ENCODE peak calls at places on chromosomes 5 and 9, in seven cellular contexts. Q, I, Z, O, H, M and T are unnamed samples.

GRCh38 chr5:175867587-175868347 is 3.6 kb upstream of the CPLX2 start:
- DNase-seq in Q (peak), O (no peak), Z (peak), H (peak), I (no peak), M (peak), T (peak)

GRCh38 chr9:110316255-110316921 is 21.3 kb downstream of the TXNDC8 start:
- DNase-seq in Z (no peak), Q (no peak), I (no peak), O (no peak), H (no peak), M (no peak), T (no peak)

GRCh38 chr9:131347376-131348020 is 46.4 kb upstream of the PRRC2B start:
- DNase-seq in Q (no peak), H (no peak), Z (peak), M (no peak), I (no peak), O (no peak), T (no peak)

GRCh38 chr5:177980776-177981175 is 15.3 kb downstream of the PROP1 start:
- DNase-seq in O (no peak), I (no peak), Q (no peak), H (no peak), M (no peak), Z (peak), T (no peak)

GRCh38 chr5:124782262-124782661 is 35.8 kb upstream of the ZNF608 start:
- DNase-seq in I (no peak), O (no peak), H (no peak), M (no peak), Q (no peak), Z (no peak), T (no peak)

GRCh38 chr5:175873090-175873454 is 1.7 kb downstream of the CPLX2 start:
- DNase-seq in I (no peak), Z (peak), M (peak), Q (no peak), O (no peak), H (peak), T (peak)

GRCh38 chr5:109853362-109853761 is 163.6 kb downstream of the MAN2A1 start:
- DNase-seq in Z (no peak), H (no peak), M (no peak), O (no peak), Q (no peak), I (no peak), T (no peak)

GRCh38 chr5:142819816-142820215 is 49.6 kb downstream of the ARHGAP26 start:
- DNase-seq in Q (no peak), Z (no peak), O (no peak), H (no peak), I (no peak), M (no peak), T (no peak)

GRCh38 chr9:104900871-104901270 is 27.1 kb downstream of the ABCA1 start:
- DNase-seq in H (no peak), Q (no peak), M (no peak), I (no peak), Z (no peak), O (no peak), T (no peak)

GRCh38 chr9:137176302-137177182 is 4.7 kb upstream of the TMEM210 start:
- DNase-seq in Z (peak), I (no peak), O (no peak), H (peak), M (peak), Q (no peak), T (peak)

GRCh38 chr5:45737153-45737552 is 41.0 kb upstream of the HCN1 start:
- DNase-seq in I (no peak), Q (no peak), H (no peak), Z (no peak), M (no peak), O (no peak), T (no peak)

GRCh38 chr5:26430323-26430722 is 608.1 kb downstream of the CDH9 start:
- DNase-seq in H (no peak), M (no peak), I (no peak), Z (no peak), Q (no peak), O (no peak), T (no peak)

GRCh38 chr9:130500340-130500771 is 55.6 kb downstream of the ASS1 start:
- DNase-seq in Q (no peak), Z (no peak), M (no peak), I (no peak), H (no peak), O (no peak), T (no peak)

GRCh38 chr5:43073597-43074546 is 33.8 kb upstream of the ANXA2R start:
- DNase-seq in M (peak), I (no peak), Q (peak), O (no peak), H (peak), Z (peak), T (peak)

GRCh38 chr5:81052325-81052724 is 92.2 kb downstream of the RASGRF2 start:
- DNase-seq in Q (no peak), H (no peak), O (no peak), I (no peak), M (no peak), Z (no peak), T (no peak)

GRCh38 chr5:123874600-123875201 is 362.7 kb downstream of the CSNK1G3 start:
- DNase-seq in O (no peak), Z (no peak), Q (no peak), M (no peak), I (no peak), H (peak), T (no peak)

GRCh38 chr5:15105799-15106393 is 234.3 kb upstream of the ANKH start:
- DNase-seq in Z (peak), H (peak), M (peak), I (peak), Q (peak), O (no peak), T (peak)

GRCh38 chr5:554284-554988 is 30.2 kb upstream of the SLC9A3 start:
- DNase-seq in O (no peak), H (no peak), Q (no peak), M (no peak), Z (no peak), I (no peak), T (no peak)

GRCh38 chr5:167944121-167944858 is 347.2 kb upstream of the WWC1 start:
- DNase-seq in I (no peak), O (no peak), H (no peak), M (no peak), Q (no peak), Z (no peak), T (no peak)

GRCh38 chr5:138391859-138392386 is 39.4 kb downstream of the KDM3B start:
- DNase-seq in I (no peak), Q (no peak), O (no peak), M (no peak), Z (no peak), H (no peak), T (no peak)

GRCh38 chr5:56476487-56476856 is 243.3 kb upstream of the ANKRD55 start:
- DNase-seq in H (peak), Q (no peak), O (no peak), I (no peak), M (no peak), Z (no peak), T (no peak)

GRCh38 chr5:150522504-150523464 is 14.9 kb downstream of the NDST1 start:
- DNase-seq in M (no peak), I (no peak), H (peak), Q (no peak), Z (no peak), O (no peak), T (no peak)

GRCh38 chr5:96146675-96147074 is 185.0 kb upstream of the ELL2 start:
- DNase-seq in O (peak), Z (no peak), M (peak), Q (peak), I (no peak), H (no peak), T (no peak)

GRCh38 chr5:136032564-136032963 is 3.8 kb downstream of the TGFBI start:
- DNase-seq in H (peak), M (no peak), O (no peak), Q (no peak), Z (no peak), I (no peak), T (no peak)

GRCh38 chr5:80860934-80861613 is 99.1 kb upstream of the RASGRF2 start:
- DNase-seq in Z (no peak), M (no peak), Q (no peak), O (no peak), H (no peak), I (no peak), T (no peak)

GRCh38 chr9:107138261-107138992 is 144.7 kb upstream of the RAD23B start:
- DNase-seq in O (no peak), M (no peak), H (no peak), Q (no peak), I (no peak), Z (no peak), T (no peak)

GRCh38 chr9:92723801-92724323 is 40.8 kb downstream of the BICD2 start:
- DNase-seq in H (no peak), Z (no peak), O (no peak), Q (no peak), M (no peak), I (no peak), T (no peak)

GRCh38 chr5:65482280-65482726 is 583 bp upstream of the ADAMTS6 start:
- DNase-seq in H (no peak), M (peak), I (no peak), Q (no peak), O (no peak), Z (no peak), T (no peak)

GRCh38 chr5:65779643-65780042 is 57.6 kb downstream of the NLN start:
- DNase-seq in I (no peak), Z (no peak), Q (no peak), O (no peak), H (no peak), M (no peak), T (no peak)

GRCh38 chr5:39376293-39376714 is 12.0 kb upstream of the C9 start:
- DNase-seq in Z (peak), H (peak), I (no peak), M (peak), O (no peak), Q (peak), T (peak)

GRCh38 chr5:31993182-31993961 is 180.7 kb downstream of the GOLPH3 start:
- DNase-seq in I (no peak), O (no peak), H (no peak), Z (no peak), Q (no peak), M (no peak), T (no peak)

GRCh38 chr5:98443916-98444315 is 329.5 kb upstream of the RGMB start:
- DNase-seq in O (no peak), H (no peak), Z (no peak), I (no peak), M (no peak), Q (no peak), T (no peak)

GRCh38 chr9:20640331-20641187 is 18.3 kb upstream of the MLLT3 start:
- DNase-seq in Z (no peak), Q (no peak), I (no peak), O (peak), H (no peak), M (no peak), T (peak)

GRCh38 chr5:1417586-1418225 is 27.5 kb downstream of the SLC6A3 start:
- DNase-seq in H (no peak), Q (no peak), O (no peak), Z (peak), M (no peak), I (no peak), T (no peak)

GRCh38 chr9:72858089-72858912 is 94.6 kb downstream of the ALDH1A1 start:
- DNase-seq in O (no peak), I (no peak), Z (no peak), H (peak), Q (no peak), M (peak), T (no peak)
- TF ChIP-seq SP1 in O (no peak), I (no peak), Z (no peak), H (no peak), Q (no peak), M (no peak), T (no peak)

GRCh38 chr5:152439791-152440190 is 34.7 kb upstream of the NMUR2 start:
- DNase-seq in I (no peak), M (no peak), Z (no peak), O (no peak), H (no peak), Q (no peak), T (no peak)

GRCh38 chr5:152437861-152438260 is 32.8 kb upstream of the NMUR2 start:
- DNase-seq in O (no peak), I (no peak), H (no peak), Z (peak), Q (no peak), M (no peak), T (no peak)
- TF ChIP-seq SP1 in O (no peak), I (peak), H (no peak), Z (no peak), Q (no peak), M (no peak), T (no peak)

GRCh38 chr5:170228756-170229459 is 3.9 kb upstream of the C5orf58 start:
- DNase-seq in M (no peak), O (no peak), Z (no peak), I (no peak), H (no peak), Q (no peak), T (no peak)
- TF ChIP-seq SP1 in M (no peak), O (no peak), Z (no peak), I (no peak), H (no peak), Q (no peak), T (no peak)

DNA sequence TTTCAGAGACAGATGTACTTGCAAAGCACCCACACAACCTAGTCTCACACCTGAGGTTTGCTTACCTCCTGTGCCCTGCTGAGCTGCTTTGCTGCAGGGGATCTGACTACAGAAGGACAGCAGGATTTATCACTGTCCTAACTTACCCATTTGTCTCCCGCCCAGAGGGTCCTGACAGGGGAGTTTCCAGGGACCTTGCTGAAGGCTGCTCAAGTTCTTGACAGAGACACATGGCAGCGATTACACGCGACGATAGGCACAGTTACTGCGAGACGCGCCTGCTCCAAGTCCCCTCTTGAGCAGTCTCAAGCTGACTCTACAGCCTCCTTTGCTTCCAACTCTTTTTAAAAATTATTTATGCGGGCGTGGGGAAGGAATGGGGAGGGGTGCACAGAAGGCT is 24.6 kb upstream of the GALNT10 start:
- DNase-seq in Q (no peak), O (no peak), Z (peak), M (no peak), H (no peak), I (no peak), T (no peak)
- TF ChIP-seq SP1 in Q (no peak), O (no peak), Z (no peak), M (no peak), H (no peak), I (no peak), T (no peak)

GRCh38 chr9:83198336-83198735 is 135.4 kb upstream of the RASEF start:
- DNase-seq in O (no peak), Z (no peak), Q (no peak), I (no peak), M (no peak), H (no peak), T (no peak)
- TF ChIP-seq SP1 in O (no peak), Z (no peak), Q (no peak), I (no peak), M (no peak), H (no peak), T (no peak)

GRCh38 chr5:34599471-34600117 is 56.5 kb upstream of the RAI14 start:
- DNase-seq in M (no peak), O (no peak), Z (no peak), I (no peak), Q (no peak), H (peak), T (no peak)
- TF ChIP-seq SP1 in M (no peak), O (no peak), Z (no peak), I (no peak), Q (no peak), H (no peak), T (no peak)

GRCh38 chr9:136019681-136020060 is 58.5 kb upstream of the UBAC1 start:
- DNase-seq in O (no peak), M (no peak), I (no peak), Z (peak), Q (no peak), H (no peak), T (no peak)
- TF ChIP-seq SP1 in O (no peak), M (no peak), I (no peak), Z (no peak), Q (no peak), H (no peak), T (no peak)

GRCh38 chr5:64315778-64316177 is 150.1 kb downstream of the RNF180 start:
- DNase-seq in M (no peak), I (no peak), Q (no peak), O (no peak), Z (no peak), H (no peak), T (no peak)
- TF ChIP-seq SP1 in M (no peak), I (no peak), Q (no peak), O (no peak), Z (no peak), H (no peak), T (no peak)

GRCh38 chr5:72417333-72418062 is 89.7 kb downstream of the ZNF366 start:
- DNase-seq in H (no peak), Q (no peak), Z (peak), I (no peak), M (no peak), O (no peak), T (no peak)

GRCh38 chr5:72412283-72413055 is 92.3 kb downstream of the PTCD2 start:
- DNase-seq in M (no peak), H (no peak), Z (no peak), O (no peak), I (no peak), Q (no peak), T (no peak)

GRCh38 chr5:72418271-72418670 is 88.9 kb downstream of the ZNF366 start:
- DNase-seq in M (no peak), Q (no peak), Z (no peak), H (no peak), I (no peak), O (no peak), T (no peak)

GRCh38 chr5:72410896-72411295 is 90.7 kb downstream of the PTCD2 start:
- DNase-seq in O (no peak), Z (no peak), H (no peak), I (no peak), M (no peak), Q (no peak), T (no peak)

GRCh38 chr5:72415926-72416325 is 91.3 kb downstream of the ZNF366 start:
- DNase-seq in Q (no peak), M (no peak), H (no peak), Z (no peak), O (no peak), I (no peak), T (no peak)
- TF ChIP-seq SP1 in Q (no peak), M (no peak), H (no peak), Z (no peak), O (no peak), I (no peak), T (no peak)